ENCODE peak calls at places on chromosomes 16 and 17, in five cellular contexts. Z is caudate nucleus, T is A549, M is mesothelial cell of epicardium, H is DMS153. C is an unnamed sample.

GRCh38 chr17:7575959-7576358 is 3.5 kb upstream of the CD68 start:
- DNase-seq in T (no peak), H (no peak), Z (no peak), M (no peak), C (no peak)

GRCh38 chr16:58366247-58367031 is 25.8 kb upstream of the GINS3 start:
- DNase-seq in T (peak), H (no peak), M (no peak), Z (peak), C (peak)

GRCh38 chr17:74353446-74354060 is 8.1 kb downstream of the BTBD17 start:
- DNase-seq in Z (no peak), M (no peak), H (no peak), T (no peak), C (no peak)

GRCh38 chr17:79340286-79340685 is 265.7 kb downstream of the ENGASE start:
- DNase-seq in Z (no peak), M (no peak), T (no peak), H (no peak), C (no peak)

GRCh38 chr16:56311208-56312027 is 113.9 kb downstream of the AMFR start:
- DNase-seq in Z (no peak), H (peak), T (no peak), M (no peak), C (no peak)

GRCh38 chr16:964696-965395 is 5.9 kb downstream of the LMF1 start:
- DNase-seq in M (no peak), H (no peak), T (no peak), Z (no peak), C (peak)

GRCh38 chr16:65119905-65120341 is 1.9 kb downstream of the CDH11 start:
- DNase-seq in Z (peak), H (no peak), T (no peak), M (no peak), C (no peak)

GRCh38 chr16:86085795-86086194 is 186.8 kb downstream of the IRF8 start:
- DNase-seq in M (no peak), Z (no peak), T (no peak), H (no peak), C (no peak)

GRCh38 chr16:31179747-31180458 is at the start of gene FUS:
- DNase-seq in M (peak), T (peak), Z (peak), H (peak), C (peak)

GRCh38 chr17:75695141-75695829 is 26.0 kb upstream of the ITGB4 start:
- DNase-seq in H (no peak), T (peak), Z (no peak), M (no peak), C (peak)

C was measured in epithelial cell of prostate.